ENCODE peak calls at places on chromosomes 1 and 21, in nine cellular contexts. One of them, this sample, is unnamed.

GRCh38 chr1:55463814-55464445 is 248.8 kb upstream of the USP24 start:
- ATAC-seq in lower lobe of right lung: no peak
- ATAC-seq in stimulated activated naive CD8-positive, alpha-beta T cell treated with anti-CD3 and anti-CD28 coated beads, Interleukin-15, Interleukin-2, amounts not matched to agents 100 U/mL and 50 U/mL, for 24 hours: no peak
- ATAC-seq in activated CD8-positive, alpha-beta T cell treated with anti-CD3 and anti-CD28 coated beads, Interleukin-2, amount 10 ng/mL, durations not matched to agents 7 days and 5 days: no peak
- ATAC-seq in T-helper 17 cell: no peak
- ATAC-seq in SK-N-SH treated with all-trans-retinoic acid at 6 μM for 48 hours: no peak
- ATAC-seq in naive thymus-derived CD8-positive, alpha-beta T cell: peak; percentile 16
- ATAC-seq in right lobe of liver: no peak
- ATAC-seq in activated CD8-positive, alpha-beta memory T cell treated with anti-CD3 and anti-CD28 coated beads, Interleukin-2, amount 10 ng/mL, durations not matched to agents 7 days and 5 days: no peak
- ATAC-seq in this sample: no peak

GRCh38 chr1:115062542-115063004 is 26.7 kb downstream of the TSPAN2 start:
- ATAC-seq in naive thymus-derived CD8-positive, alpha-beta T cell: peak; percentile 94
- ATAC-seq in activated CD8-positive, alpha-beta memory T cell treated with anti-CD3 and anti-CD28 coated beads, Interleukin-2, amount 10 ng/mL, durations not matched to agents 7 days and 5 days: peak; percentile 96
- ATAC-seq in right lobe of liver: peak; percentile 38
- ATAC-seq in lower lobe of right lung: peak; percentile 90
- ATAC-seq in activated CD8-positive, alpha-beta T cell treated with anti-CD3 and anti-CD28 coated beads, Interleukin-2, amount 10 ng/mL, durations not matched to agents 7 days and 5 days: peak; percentile 99
- ATAC-seq in T-helper 17 cell: peak; percentile 94
- ATAC-seq in stimulated activated naive CD8-positive, alpha-beta T cell treated with anti-CD3 and anti-CD28 coated beads, Interleukin-15, Interleukin-2, amounts not matched to agents 100 U/mL and 50 U/mL, for 24 hours: peak; percentile 94
- ATAC-seq in SK-N-SH treated with all-trans-retinoic acid at 6 μM for 48 hours: peak; percentile 74
- ATAC-seq in this sample: peak; percentile 98

GRCh38 chr1:232571523-232571922 is 58.4 kb downstream of the SIPA1L2 start:
- ATAC-seq in activated CD8-positive, alpha-beta T cell treated with anti-CD3 and anti-CD28 coated beads, Interleukin-2, amount 10 ng/mL, durations not matched to agents 7 days and 5 days: no peak
- ATAC-seq in right lobe of liver: no peak
- ATAC-seq in activated CD8-positive, alpha-beta memory T cell treated with anti-CD3 and anti-CD28 coated beads, Interleukin-2, amount 10 ng/mL, durations not matched to agents 7 days and 5 days: no peak
- ATAC-seq in SK-N-SH treated with all-trans-retinoic acid at 6 μM for 48 hours: no peak
- ATAC-seq in naive thymus-derived CD8-positive, alpha-beta T cell: no peak
- ATAC-seq in lower lobe of right lung: no peak
- ATAC-seq in stimulated activated naive CD8-positive, alpha-beta T cell treated with anti-CD3 and anti-CD28 coated beads, Interleukin-15, Interleukin-2, amounts not matched to agents 100 U/mL and 50 U/mL, for 24 hours: no peak
- ATAC-seq in T-helper 17 cell: no peak
- ATAC-seq in this sample: no peak

GRCh38 chr1:227776277-227776676 is 39.2 kb upstream of the PRSS38 start:
- ATAC-seq in SK-N-SH treated with all-trans-retinoic acid at 6 μM for 48 hours: peak; percentile 73
- ATAC-seq in naive thymus-derived CD8-positive, alpha-beta T cell: no peak
- ATAC-seq in activated CD8-positive, alpha-beta memory T cell treated with anti-CD3 and anti-CD28 coated beads, Interleukin-2, amount 10 ng/mL, durations not matched to agents 7 days and 5 days: no peak
- ATAC-seq in activated CD8-positive, alpha-beta T cell treated with anti-CD3 and anti-CD28 coated beads, Interleukin-2, amount 10 ng/mL, durations not matched to agents 7 days and 5 days: no peak
- ATAC-seq in right lobe of liver: no peak
- ATAC-seq in lower lobe of right lung: no peak
- ATAC-seq in T-helper 17 cell: no peak
- ATAC-seq in stimulated activated naive CD8-positive, alpha-beta T cell treated with anti-CD3 and anti-CD28 coated beads, Interleukin-15, Interleukin-2, amounts not matched to agents 100 U/mL and 50 U/mL, for 24 hours: no peak
- ATAC-seq in this sample: no peak

GRCh38 chr21:38295997-38296764 is 39.4 kb downstream of the KCNJ15 start:
- ATAC-seq in activated CD8-positive, alpha-beta memory T cell treated with anti-CD3 and anti-CD28 coated beads, Interleukin-2, amount 10 ng/mL, durations not matched to agents 7 days and 5 days: no peak
- ATAC-seq in stimulated activated naive CD8-positive, alpha-beta T cell treated with anti-CD3 and anti-CD28 coated beads, Interleukin-15, Interleukin-2, amounts not matched to agents 100 U/mL and 50 U/mL, for 24 hours: no peak
- ATAC-seq in lower lobe of right lung: peak; percentile 55
- ATAC-seq in SK-N-SH treated with all-trans-retinoic acid at 6 μM for 48 hours: no peak
- ATAC-seq in naive thymus-derived CD8-positive, alpha-beta T cell: peak; percentile 44
- ATAC-seq in activated CD8-positive, alpha-beta T cell treated with anti-CD3 and anti-CD28 coated beads, Interleukin-2, amount 10 ng/mL, durations not matched to agents 7 days and 5 days: no peak
- ATAC-seq in T-helper 17 cell: no peak
- ATAC-seq in right lobe of liver: peak; percentile 48
- ATAC-seq in this sample: no peak

GRCh38 chr1:231423648-231424047 is 1.6 kb upstream of the EGLN1 start:
- ATAC-seq in T-helper 17 cell: no peak
- ATAC-seq in SK-N-SH treated with all-trans-retinoic acid at 6 μM for 48 hours: no peak
- ATAC-seq in naive thymus-derived CD8-positive, alpha-beta T cell: no peak
- ATAC-seq in right lobe of liver: peak; percentile 26
- ATAC-seq in stimulated activated naive CD8-positive, alpha-beta T cell treated with anti-CD3 and anti-CD28 coated beads, Interleukin-15, Interleukin-2, amounts not matched to agents 100 U/mL and 50 U/mL, for 24 hours: no peak
- ATAC-seq in activated CD8-positive, alpha-beta T cell treated with anti-CD3 and anti-CD28 coated beads, Interleukin-2, amount 10 ng/mL, durations not matched to agents 7 days and 5 days: no peak
- ATAC-seq in activated CD8-positive, alpha-beta memory T cell treated with anti-CD3 and anti-CD28 coated beads, Interleukin-2, amount 10 ng/mL, durations not matched to agents 7 days and 5 days: no peak
- ATAC-seq in lower lobe of right lung: no peak
- ATAC-seq in this sample: no peak

GRCh38 chr1:161631076-161631475 is at the start of gene FCGR3B:
- ATAC-seq in activated CD8-positive, alpha-beta T cell treated with anti-CD3 and anti-CD28 coated beads, Interleukin-2, amount 10 ng/mL, durations not matched to agents 7 days and 5 days: no peak
- ATAC-seq in stimulated activated naive CD8-positive, alpha-beta T cell treated with anti-CD3 and anti-CD28 coated beads, Interleukin-15, Interleukin-2, amounts not matched to agents 100 U/mL and 50 U/mL, for 24 hours: no peak
- ATAC-seq in activated CD8-positive, alpha-beta memory T cell treated with anti-CD3 and anti-CD28 coated beads, Interleukin-2, amount 10 ng/mL, durations not matched to agents 7 days and 5 days: no peak
- ATAC-seq in right lobe of liver: no peak
- ATAC-seq in T-helper 17 cell: no peak
- ATAC-seq in naive thymus-derived CD8-positive, alpha-beta T cell: no peak
- ATAC-seq in SK-N-SH treated with all-trans-retinoic acid at 6 μM for 48 hours: no peak
- ATAC-seq in lower lobe of right lung: no peak
- ATAC-seq in this sample: no peak

GRCh38 chr21:29789393-29789792 is 150.4 kb downstream of the GRIK1 start:
- ATAC-seq in lower lobe of right lung: no peak
- ATAC-seq in activated CD8-positive, alpha-beta memory T cell treated with anti-CD3 and anti-CD28 coated beads, Interleukin-2, amount 10 ng/mL, durations not matched to agents 7 days and 5 days: no peak
- ATAC-seq in T-helper 17 cell: no peak
- ATAC-seq in activated CD8-positive, alpha-beta T cell treated with anti-CD3 and anti-CD28 coated beads, Interleukin-2, amount 10 ng/mL, durations not matched to agents 7 days and 5 days: no peak
- ATAC-seq in right lobe of liver: peak; percentile 54
- ATAC-seq in naive thymus-derived CD8-positive, alpha-beta T cell: no peak
- ATAC-seq in SK-N-SH treated with all-trans-retinoic acid at 6 μM for 48 hours: no peak
- ATAC-seq in stimulated activated naive CD8-positive, alpha-beta T cell treated with anti-CD3 and anti-CD28 coated beads, Interleukin-15, Interleukin-2, amounts not matched to agents 100 U/mL and 50 U/mL, for 24 hours: no peak
- ATAC-seq in this sample: no peak

GRCh38 chr1:20932437-20932977 is 145.4 kb upstream of the HP1BP3 start:
- ATAC-seq in T-helper 17 cell: no peak
- ATAC-seq in SK-N-SH treated with all-trans-retinoic acid at 6 μM for 48 hours: no peak
- ATAC-seq in right lobe of liver: no peak
- ATAC-seq in naive thymus-derived CD8-positive, alpha-beta T cell: no peak
- ATAC-seq in lower lobe of right lung: no peak
- ATAC-seq in activated CD8-positive, alpha-beta memory T cell treated with anti-CD3 and anti-CD28 coated beads, Interleukin-2, amount 10 ng/mL, durations not matched to agents 7 days and 5 days: peak; percentile 73
- ATAC-seq in stimulated activated naive CD8-positive, alpha-beta T cell treated with anti-CD3 and anti-CD28 coated beads, Interleukin-15, Interleukin-2, amounts not matched to agents 100 U/mL and 50 U/mL, for 24 hours: peak; percentile 77
- ATAC-seq in activated CD8-positive, alpha-beta T cell treated with anti-CD3 and anti-CD28 coated beads, Interleukin-2, amount 10 ng/mL, durations not matched to agents 7 days and 5 days: no peak
- ATAC-seq in this sample: peak; percentile 83

GRCh38 chr1:77498918-77499317 is 183.5 kb downstream of the ZZZ3 start:
- ATAC-seq in activated CD8-positive, alpha-beta memory T cell treated with anti-CD3 and anti-CD28 coated beads, Interleukin-2, amount 10 ng/mL, durations not matched to agents 7 days and 5 days: no peak
- ATAC-seq in SK-N-SH treated with all-trans-retinoic acid at 6 μM for 48 hours: no peak
- ATAC-seq in T-helper 17 cell: no peak
- ATAC-seq in stimulated activated naive CD8-positive, alpha-beta T cell treated with anti-CD3 and anti-CD28 coated beads, Interleukin-15, Interleukin-2, amounts not matched to agents 100 U/mL and 50 U/mL, for 24 hours: no peak
- ATAC-seq in naive thymus-derived CD8-positive, alpha-beta T cell: peak; percentile 25
- ATAC-seq in right lobe of liver: no peak
- ATAC-seq in lower lobe of right lung: no peak
- ATAC-seq in activated CD8-positive, alpha-beta T cell treated with anti-CD3 and anti-CD28 coated beads, Interleukin-2, amount 10 ng/mL, durations not matched to agents 7 days and 5 days: no peak
- ATAC-seq in this sample: no peak

GRCh38 chr21:35257413-35257812 is 208.3 kb upstream of the RUNX1 start:
- ATAC-seq in right lobe of liver: no peak
- ATAC-seq in stimulated activated naive CD8-positive, alpha-beta T cell treated with anti-CD3 and anti-CD28 coated beads, Interleukin-15, Interleukin-2, amounts not matched to agents 100 U/mL and 50 U/mL, for 24 hours: no peak
- ATAC-seq in SK-N-SH treated with all-trans-retinoic acid at 6 μM for 48 hours: peak; percentile 79
- ATAC-seq in activated CD8-positive, alpha-beta memory T cell treated with anti-CD3 and anti-CD28 coated beads, Interleukin-2, amount 10 ng/mL, durations not matched to agents 7 days and 5 days: no peak
- ATAC-seq in activated CD8-positive, alpha-beta T cell treated with anti-CD3 and anti-CD28 coated beads, Interleukin-2, amount 10 ng/mL, durations not matched to agents 7 days and 5 days: no peak
- ATAC-seq in lower lobe of right lung: peak; percentile 48
- ATAC-seq in T-helper 17 cell: no peak
- ATAC-seq in naive thymus-derived CD8-positive, alpha-beta T cell: no peak
- ATAC-seq in this sample: no peak

GRCh38 chr1:213393860-213394259 is 342.8 kb downstream of the RPS6KC1 start:
- ATAC-seq in T-helper 17 cell: no peak
- ATAC-seq in SK-N-SH treated with all-trans-retinoic acid at 6 μM for 48 hours: no peak
- ATAC-seq in activated CD8-positive, alpha-beta memory T cell treated with anti-CD3 and anti-CD28 coated beads, Interleukin-2, amount 10 ng/mL, durations not matched to agents 7 days and 5 days: no peak
- ATAC-seq in lower lobe of right lung: no peak
- ATAC-seq in right lobe of liver: peak; percentile 42
- ATAC-seq in naive thymus-derived CD8-positive, alpha-beta T cell: no peak
- ATAC-seq in stimulated activated naive CD8-positive, alpha-beta T cell treated with anti-CD3 and anti-CD28 coated beads, Interleukin-15, Interleukin-2, amounts not matched to agents 100 U/mL and 50 U/mL, for 24 hours: no peak
- ATAC-seq in activated CD8-positive, alpha-beta T cell treated with anti-CD3 and anti-CD28 coated beads, Interleukin-2, amount 10 ng/mL, durations not matched to agents 7 days and 5 days: no peak
- ATAC-seq in this sample: no peak

GRCh38 chr1:116951175-116951935 is 41.6 kb downstream of the PTGFRN start:
- ATAC-seq in lower lobe of right lung: peak; percentile 46
- ATAC-seq in stimulated activated naive CD8-positive, alpha-beta T cell treated with anti-CD3 and anti-CD28 coated beads, Interleukin-15, Interleukin-2, amounts not matched to agents 100 U/mL and 50 U/mL, for 24 hours: no peak
- ATAC-seq in right lobe of liver: peak; percentile 44
- ATAC-seq in activated CD8-positive, alpha-beta T cell treated with anti-CD3 and anti-CD28 coated beads, Interleukin-2, amount 10 ng/mL, durations not matched to agents 7 days and 5 days: no peak
- ATAC-seq in activated CD8-positive, alpha-beta memory T cell treated with anti-CD3 and anti-CD28 coated beads, Interleukin-2, amount 10 ng/mL, durations not matched to agents 7 days and 5 days: no peak
- ATAC-seq in T-helper 17 cell: no peak
- ATAC-seq in naive thymus-derived CD8-positive, alpha-beta T cell: no peak
- ATAC-seq in SK-N-SH treated with all-trans-retinoic acid at 6 μM for 48 hours: no peak
- ATAC-seq in this sample: no peak

GRCh38 chr1:9246841-9247785 is 12.5 kb downstream of the H6PD start:
- ATAC-seq in stimulated activated naive CD8-positive, alpha-beta T cell treated with anti-CD3 and anti-CD28 coated beads, Interleukin-15, Interleukin-2, amounts not matched to agents 100 U/mL and 50 U/mL, for 24 hours: no peak
- ATAC-seq in SK-N-SH treated with all-trans-retinoic acid at 6 μM for 48 hours: no peak
- ATAC-seq in naive thymus-derived CD8-positive, alpha-beta T cell: no peak
- ATAC-seq in T-helper 17 cell: no peak
- ATAC-seq in activated CD8-positive, alpha-beta T cell treated with anti-CD3 and anti-CD28 coated beads, Interleukin-2, amount 10 ng/mL, durations not matched to agents 7 days and 5 days: no peak
- ATAC-seq in lower lobe of right lung: no peak
- ATAC-seq in activated CD8-positive, alpha-beta memory T cell treated with anti-CD3 and anti-CD28 coated beads, Interleukin-2, amount 10 ng/mL, durations not matched to agents 7 days and 5 days: no peak
- ATAC-seq in right lobe of liver: no peak
- ATAC-seq in this sample: no peak

GRCh38 chr1:41030872-41031616 is 9.5 kb upstream of the SLFNL1 start:
- ATAC-seq in T-helper 17 cell: no peak
- ATAC-seq in stimulated activated naive CD8-positive, alpha-beta T cell treated with anti-CD3 and anti-CD28 coated beads, Interleukin-15, Interleukin-2, amounts not matched to agents 100 U/mL and 50 U/mL, for 24 hours: no peak
- ATAC-seq in lower lobe of right lung: no peak
- ATAC-seq in SK-N-SH treated with all-trans-retinoic acid at 6 μM for 48 hours: no peak
- ATAC-seq in activated CD8-positive, alpha-beta memory T cell treated with anti-CD3 and anti-CD28 coated beads, Interleukin-2, amount 10 ng/mL, durations not matched to agents 7 days and 5 days: no peak
- ATAC-seq in activated CD8-positive, alpha-beta T cell treated with anti-CD3 and anti-CD28 coated beads, Interleukin-2, amount 10 ng/mL, durations not matched to agents 7 days and 5 days: no peak
- ATAC-seq in right lobe of liver: peak; percentile 44
- ATAC-seq in naive thymus-derived CD8-positive, alpha-beta T cell: no peak
- ATAC-seq in this sample: no peak

GRCh38 chr1:33532936-33533335 is 60.5 kb downstream of the ZSCAN20 start:
- ATAC-seq in stimulated activated naive CD8-positive, alpha-beta T cell treated with anti-CD3 and anti-CD28 coated beads, Interleukin-15, Interleukin-2, amounts not matched to agents 100 U/mL and 50 U/mL, for 24 hours: no peak
- ATAC-seq in activated CD8-positive, alpha-beta T cell treated with anti-CD3 and anti-CD28 coated beads, Interleukin-2, amount 10 ng/mL, durations not matched to agents 7 days and 5 days: no peak
- ATAC-seq in naive thymus-derived CD8-positive, alpha-beta T cell: no peak
- ATAC-seq in activated CD8-positive, alpha-beta memory T cell treated with anti-CD3 and anti-CD28 coated beads, Interleukin-2, amount 10 ng/mL, durations not matched to agents 7 days and 5 days: no peak
- ATAC-seq in lower lobe of right lung: no peak
- ATAC-seq in right lobe of liver: no peak
- ATAC-seq in SK-N-SH treated with all-trans-retinoic acid at 6 μM for 48 hours: no peak
- ATAC-seq in T-helper 17 cell: no peak
- ATAC-seq in this sample: peak; percentile 31

GRCh38 chr1:50878434-50878833 is 81.6 kb downstream of the FAF1 start:
- ATAC-seq in activated CD8-positive, alpha-beta memory T cell treated with anti-CD3 and anti-CD28 coated beads, Interleukin-2, amount 10 ng/mL, durations not matched to agents 7 days and 5 days: no peak
- ATAC-seq in lower lobe of right lung: no peak
- ATAC-seq in naive thymus-derived CD8-positive, alpha-beta T cell: no peak
- ATAC-seq in T-helper 17 cell: no peak
- ATAC-seq in SK-N-SH treated with all-trans-retinoic acid at 6 μM for 48 hours: no peak
- ATAC-seq in activated CD8-positive, alpha-beta T cell treated with anti-CD3 and anti-CD28 coated beads, Interleukin-2, amount 10 ng/mL, durations not matched to agents 7 days and 5 days: no peak
- ATAC-seq in stimulated activated naive CD8-positive, alpha-beta T cell treated with anti-CD3 and anti-CD28 coated beads, Interleukin-15, Interleukin-2, amounts not matched to agents 100 U/mL and 50 U/mL, for 24 hours: no peak
- ATAC-seq in right lobe of liver: no peak
- ATAC-seq in this sample: no peak

GRCh38 chr1:45619149-45619921 is 4.5 kb downstream of the CCDC17 start:
- ATAC-seq in activated CD8-positive, alpha-beta T cell treated with anti-CD3 and anti-CD28 coated beads, Interleukin-2, amount 10 ng/mL, durations not matched to agents 7 days and 5 days: no peak
- ATAC-seq in lower lobe of right lung: no peak
- ATAC-seq in right lobe of liver: no peak
- ATAC-seq in T-helper 17 cell: no peak
- ATAC-seq in naive thymus-derived CD8-positive, alpha-beta T cell: no peak
- ATAC-seq in activated CD8-positive, alpha-beta memory T cell treated with anti-CD3 and anti-CD28 coated beads, Interleukin-2, amount 10 ng/mL, durations not matched to agents 7 days and 5 days: no peak
- ATAC-seq in SK-N-SH treated with all-trans-retinoic acid at 6 μM for 48 hours: no peak
- ATAC-seq in stimulated activated naive CD8-positive, alpha-beta T cell treated with anti-CD3 and anti-CD28 coated beads, Interleukin-15, Interleukin-2, amounts not matched to agents 100 U/mL and 50 U/mL, for 24 hours: no peak
- ATAC-seq in this sample: no peak

GRCh38 chr1:23394664-23395063 is 25.0 kb upstream of the ZNF436 start:
- ATAC-seq in stimulated activated naive CD8-positive, alpha-beta T cell treated with anti-CD3 and anti-CD28 coated beads, Interleukin-15, Interleukin-2, amounts not matched to agents 100 U/mL and 50 U/mL, for 24 hours: no peak
- ATAC-seq in SK-N-SH treated with all-trans-retinoic acid at 6 μM for 48 hours: peak; percentile 85
- ATAC-seq in naive thymus-derived CD8-positive, alpha-beta T cell: no peak
- ATAC-seq in activated CD8-positive, alpha-beta T cell treated with anti-CD3 and anti-CD28 coated beads, Interleukin-2, amount 10 ng/mL, durations not matched to agents 7 days and 5 days: no peak
- ATAC-seq in T-helper 17 cell: no peak
- ATAC-seq in right lobe of liver: peak; percentile 75
- ATAC-seq in lower lobe of right lung: peak; percentile 64
- ATAC-seq in activated CD8-positive, alpha-beta memory T cell treated with anti-CD3 and anti-CD28 coated beads, Interleukin-2, amount 10 ng/mL, durations not matched to agents 7 days and 5 days: no peak
- ATAC-seq in this sample: no peak

GRCh38 chr1:2913091-2913490 is 108.2 kb upstream of the ACTRT2 start:
- ATAC-seq in activated CD8-positive, alpha-beta T cell treated with anti-CD3 and anti-CD28 coated beads, Interleukin-2, amount 10 ng/mL, durations not matched to agents 7 days and 5 days: no peak
- ATAC-seq in activated CD8-positive, alpha-beta memory T cell treated with anti-CD3 and anti-CD28 coated beads, Interleukin-2, amount 10 ng/mL, durations not matched to agents 7 days and 5 days: no peak
- ATAC-seq in T-helper 17 cell: no peak
- ATAC-seq in lower lobe of right lung: no peak
- ATAC-seq in stimulated activated naive CD8-positive, alpha-beta T cell treated with anti-CD3 and anti-CD28 coated beads, Interleukin-15, Interleukin-2, amounts not matched to agents 100 U/mL and 50 U/mL, for 24 hours: no peak
- ATAC-seq in SK-N-SH treated with all-trans-retinoic acid at 6 μM for 48 hours: no peak
- ATAC-seq in naive thymus-derived CD8-positive, alpha-beta T cell: no peak
- ATAC-seq in right lobe of liver: no peak
- ATAC-seq in this sample: no peak

GRCh38 chr1:77742011-77742555 is 17.6 kb downstream of the USP33 start:
- ATAC-seq in naive thymus-derived CD8-positive, alpha-beta T cell: no peak
- ATAC-seq in SK-N-SH treated with all-trans-retinoic acid at 6 μM for 48 hours: no peak
- ATAC-seq in activated CD8-positive, alpha-beta T cell treated with anti-CD3 and anti-CD28 coated beads, Interleukin-2, amount 10 ng/mL, durations not matched to agents 7 days and 5 days: no peak
- ATAC-seq in activated CD8-positive, alpha-beta memory T cell treated with anti-CD3 and anti-CD28 coated beads, Interleukin-2, amount 10 ng/mL, durations not matched to agents 7 days and 5 days: no peak
- ATAC-seq in stimulated activated naive CD8-positive, alpha-beta T cell treated with anti-CD3 and anti-CD28 coated beads, Interleukin-15, Interleukin-2, amounts not matched to agents 100 U/mL and 50 U/mL, for 24 hours: no peak
- ATAC-seq in T-helper 17 cell: no peak
- ATAC-seq in right lobe of liver: peak; percentile 74
- ATAC-seq in lower lobe of right lung: no peak
- ATAC-seq in this sample: no peak

GRCh38 chr1:199122085-199122484 is 483.2 kb downstream of the PTPRC start:
- ATAC-seq in naive thymus-derived CD8-positive, alpha-beta T cell: no peak
- ATAC-seq in activated CD8-positive, alpha-beta memory T cell treated with anti-CD3 and anti-CD28 coated beads, Interleukin-2, amount 10 ng/mL, durations not matched to agents 7 days and 5 days: no peak
- ATAC-seq in activated CD8-positive, alpha-beta T cell treated with anti-CD3 and anti-CD28 coated beads, Interleukin-2, amount 10 ng/mL, durations not matched to agents 7 days and 5 days: no peak
- ATAC-seq in SK-N-SH treated with all-trans-retinoic acid at 6 μM for 48 hours: peak; percentile 45
- ATAC-seq in right lobe of liver: no peak
- ATAC-seq in T-helper 17 cell: no peak
- ATAC-seq in lower lobe of right lung: no peak
- ATAC-seq in stimulated activated naive CD8-positive, alpha-beta T cell treated with anti-CD3 and anti-CD28 coated beads, Interleukin-15, Interleukin-2, amounts not matched to agents 100 U/mL and 50 U/mL, for 24 hours: no peak
- ATAC-seq in this sample: no peak

GRCh38 chr1:8825985-8826481 is 8.6 kb upstream of the RERE start:
- ATAC-seq in lower lobe of right lung: no peak
- ATAC-seq in activated CD8-positive, alpha-beta memory T cell treated with anti-CD3 and anti-CD28 coated beads, Interleukin-2, amount 10 ng/mL, durations not matched to agents 7 days and 5 days: no peak
- ATAC-seq in right lobe of liver: no peak
- ATAC-seq in T-helper 17 cell: no peak
- ATAC-seq in stimulated activated naive CD8-positive, alpha-beta T cell treated with anti-CD3 and anti-CD28 coated beads, Interleukin-15, Interleukin-2, amounts not matched to agents 100 U/mL and 50 U/mL, for 24 hours: no peak
- ATAC-seq in SK-N-SH treated with all-trans-retinoic acid at 6 μM for 48 hours: peak; percentile 56
- ATAC-seq in activated CD8-positive, alpha-beta T cell treated with anti-CD3 and anti-CD28 coated beads, Interleukin-2, amount 10 ng/mL, durations not matched to agents 7 days and 5 days: no peak
- ATAC-seq in naive thymus-derived CD8-positive, alpha-beta T cell: no peak
- ATAC-seq in this sample: no peak

This sample was measured in stimulated activated memory B cell treated with anti-CD40 and anti-IgM and Interleukin-4, amounts not matched to agents 10 μg/mL and 1 μg/mL and 100 μg/mL, for 72 hours.